ENCODE peak calls at places on chromosomes 11 and 22, in seven cellular contexts. B is A549, U is tibial nerve, E is stomach, F is ovary, Q is K562, H is H1. C is an unnamed sample.
A peak's percentile ranks its signal among the peaks of the same experiment; 100 is the strongest.

GRCh38 chr11:33064033-33064825 is 24.9 kb downstream of the TCP11L1 start:
- DNase-seq in B (no peak), U (no peak), E (no peak), F (no peak), Q (no peak), H (no peak), C (no peak)

GRCh38 chr22:44131989-44132685 is 48.6 kb upstream of the PARVG start:
- DNase-seq in B (no peak), U (no peak), E (no peak), F (no peak), Q (no peak), H (no peak), C (no peak)

GRCh38 chr11:706439-706956 is 467 bp downstream of the EPS8L2 start:
- DNase-seq in B (peak; percentile 41), U (no peak), E (peak; percentile 52), F (peak; percentile 47), Q (peak; percentile 53), H (peak; percentile 69), C (peak; percentile 64)

GRCh38 chr22:24521791-24522245 is 26.7 kb downstream of the UPB1 start:
- DNase-seq in B (peak; percentile 74), U (no peak), E (peak; percentile 76), F (no peak), Q (no peak), H (peak; percentile 69), C (peak; percentile 68)

GRCh38 chr11:80280737-80281136 is 839.9 kb upstream of the TENM4 start:
- DNase-seq in B (no peak), U (peak; percentile 7), E (no peak), F (peak; percentile 28), Q (no peak), H (no peak), C (no peak)

GRCh38 chr11:86484164-86484794 is 109.6 kb downstream of the CCDC81 start:
- DNase-seq in B (peak; percentile 91), U (peak; percentile 52), E (no peak), F (peak; percentile 41), Q (peak; percentile 74), H (no peak), C (no peak)

GRCh38 chr22:43276311-43276710 is 66.9 kb downstream of the SCUBE1 start:
- DNase-seq in B (no peak), U (no peak), E (no peak), F (no peak), Q (no peak), H (no peak), C (no peak)

GRCh38 chr22:37566329-37566837 is 6.1 kb downstream of the CDC42EP1 start:
- DNase-seq in B (no peak), U (no peak), E (no peak), F (no peak), Q (no peak), H (no peak), C (peak; percentile 44)

GRCh38 chr11:69948256-69949141 is 129.3 kb upstream of the FGF3 start:
- DNase-seq in B (peak; percentile 85), U (no peak), E (peak; percentile 65), F (no peak), Q (peak; percentile 75), H (peak; percentile 71), C (peak; percentile 48)

GRCh38 chr22:26658161-26658560 is 773 bp downstream of the MIAT start:
- DNase-seq in B (no peak), U (no peak), E (no peak), F (no peak), Q (no peak), H (no peak), C (no peak)

GRCh38 chr22:19035474-19036228 is 86.6 kb downstream of the DGCR2 start:
- DNase-seq in B (no peak), U (no peak), E (peak; percentile 23), F (no peak), Q (peak; percentile 70), H (peak; percentile 82), C (no peak)

GRCh38 chr11:13868710-13869403 is 93.7 kb upstream of the SPON1 start:
- DNase-seq in B (no peak), U (no peak), E (no peak), F (no peak), Q (no peak), H (no peak), C (no peak)

GRCh38 chr11:61602775-61603569 is 22.1 kb upstream of the SYT7 start:
- DNase-seq in B (no peak), U (peak; percentile 51), E (peak; percentile 50), F (peak; percentile 59), Q (peak; percentile 68), H (no peak), C (peak; percentile 69)

GRCh38 chr22:37187891-37188761 is at the start of gene C1QTNF6:
- DNase-seq in B (no peak), U (no peak), E (peak; percentile 43), F (peak; percentile 71), Q (no peak), H (peak; percentile 78), C (no peak)

GRCh38 chr11:33160587-33160986 is 693 bp downstream of the CSTF3 start:
- DNase-seq in B (no peak), U (no peak), E (no peak), F (no peak), Q (no peak), H (no peak), C (no peak)

GRCh38 chr11:75241036-75241905 is 697 bp downstream of the TPBGL start:
- DNase-seq in B (peak; percentile 86), U (peak; percentile 72), E (peak; percentile 87), F (peak; percentile 75), Q (peak; percentile 96), H (peak; percentile 97), C (peak; percentile 87)
- TF ChIP-seq EP300 in B (no peak), U (no peak), E (no peak), F (no peak), Q (peak; percentile 12), H (peak; percentile 70), C (no peak)

GRCh38 chr11:29518389-29519174 is 498.2 kb downstream of the KCNA4 start:
- DNase-seq in B (no peak), U (no peak), E (no peak), F (no peak), Q (no peak), H (peak; percentile 52), C (no peak)
- TF ChIP-seq CTCF in B (no peak), U (no peak), E (no peak), F (no peak), Q (no peak), H (peak; percentile 47), C (no peak)

GRCh38 chr11:67311556-67312082 is 8.3 kb downstream of the SSH3 start:
- DNase-seq in B (no peak), U (no peak), E (peak; percentile 23), F (no peak), Q (peak; percentile 50), H (no peak), C (no peak)

GRCh38 chr11:67313125-67313890 is 10.0 kb downstream of the SSH3 start:
- DNase-seq in B (no peak), U (no peak), E (peak; percentile 3), F (no peak), Q (no peak), H (no peak), C (no peak)

GRCh38 chr11:67314218-67314617 is 10.9 kb downstream of the SSH3 start:
- DNase-seq in B (no peak), U (no peak), E (peak; percentile 16), F (no peak), Q (no peak), H (no peak), C (no peak)

GRCh38 chr11:67311051-67311555 is 7.8 kb downstream of the SSH3 start:
- DNase-seq in B (no peak), U (no peak), E (peak; percentile 22), F (no peak), Q (no peak), H (no peak), C (no peak)

GRCh38 chr11:67312187-67313021 is 9.1 kb downstream of the SSH3 start:
- DNase-seq in B (no peak), U (no peak), E (peak; percentile 84), F (no peak), Q (peak; percentile 76), H (no peak), C (peak; percentile 85)
- TF ChIP-seq POLR2A in B (no peak), U (no peak), E (no peak), F (no peak), Q (peak; percentile 64), H (no peak), C (peak; percentile 55)

DNA sequence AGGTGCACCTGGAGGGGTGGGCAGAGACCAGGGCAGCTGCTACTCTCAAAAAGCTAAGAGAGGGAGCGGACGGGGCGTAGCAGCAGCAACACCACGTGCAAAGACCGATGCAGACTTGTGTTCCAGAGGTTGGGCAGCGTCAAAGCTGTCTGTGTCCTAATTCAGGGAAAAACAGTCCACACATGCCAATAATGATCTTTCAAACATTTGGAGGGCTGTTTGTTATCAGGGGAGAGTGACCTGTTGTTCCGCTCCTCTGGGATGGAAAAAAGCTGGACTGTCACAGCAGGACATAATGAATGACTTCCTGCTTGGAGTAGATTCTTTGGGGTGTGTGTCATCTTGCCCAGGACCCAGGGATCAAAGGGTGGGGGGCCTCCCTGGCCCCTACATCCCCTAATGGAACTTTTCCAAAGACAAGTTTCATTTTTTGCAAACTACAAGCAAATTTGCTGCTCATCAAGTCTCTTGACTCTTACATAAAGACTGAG is 6.2 kb upstream of the FBLN1 start:
- DNase-seq in B (no peak), U (no peak), E (no peak), F (no peak), Q (no peak), H (no peak), C (no peak)
- TF ChIP-seq EP300 in B (no peak), U (no peak), E (no peak), F (no peak), Q (no peak), H (no peak), C (no peak)

GRCh38 chr11:11788067-11788710 is 53.6 kb upstream of the USP47 start:
- DNase-seq in B (no peak), U (no peak), E (no peak), F (no peak), Q (no peak), H (no peak), C (no peak)
- TF ChIP-seq CTCF in B (no peak), U (no peak), E (no peak), F (no peak), Q (no peak), H (no peak), C (no peak)

GRCh38 chr11:63897459-63898156 is 19.4 kb downstream of the RCOR2 start:
- DNase-seq in B (no peak), U (no peak), E (no peak), F (no peak), Q (no peak), H (no peak), C (no peak)
- TF ChIP-seq POLR2A in B (no peak), U (no peak), E (no peak), F (no peak), Q (no peak), H (no peak), C (no peak)

GRCh38 chr22:39426380-39427043 is 26.9 kb downstream of the TAB1 start:
- DNase-seq in B (no peak), U (no peak), E (no peak), F (no peak), Q (no peak), H (no peak), C (no peak)
- TF ChIP-seq EP300 in B (no peak), U (no peak), E (no peak), F (no peak), Q (no peak), H (no peak), C (no peak)

DNA sequence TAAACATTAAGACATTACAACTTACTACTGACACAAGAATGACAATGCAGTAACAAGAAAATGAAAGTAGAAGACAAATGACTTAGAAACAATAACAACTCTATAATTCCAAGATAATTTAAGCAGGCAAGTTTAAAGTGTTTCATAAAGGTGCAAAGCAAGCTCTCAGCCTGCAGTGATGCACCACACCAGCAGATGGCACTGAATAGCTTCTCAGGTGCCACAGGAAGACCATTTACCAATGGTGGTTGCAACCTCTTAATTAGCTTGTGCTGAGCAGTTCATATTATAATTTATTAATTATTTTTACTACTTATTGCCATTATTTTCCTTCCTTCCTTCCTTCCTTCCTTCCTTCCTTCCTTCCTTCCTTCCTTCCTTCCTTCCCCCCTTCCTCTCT is 60.6 kb downstream of the NXPE2 start:
- DNase-seq in B (peak; percentile 4), U (peak; percentile 14), E (peak; percentile 51), F (no peak), Q (peak; percentile 45), H (peak; percentile 64), C (peak; percentile 68)
- TF ChIP-seq CTCF in B (peak; percentile 52), U (peak; percentile 18), E (peak; percentile 59), F (no peak), Q (peak; percentile 63), H (peak; percentile 67), C (peak; percentile 65)